ENCODE peak calls at places on chromosomes 4 and X, in seven cellular contexts. X, F, K, I, E, S and J are unnamed samples.

GRCh38 chrX:131821945-131822622 is 201.0 kb upstream of the STK26 start:
- DNase-seq in X (no peak), F (no peak), K (no peak), I (peak), E (no peak), S (peak), J (no peak)

GRCh38 chr4:2255501-2256155 is 6.3 kb downstream of the MXD4 start:
- DNase-seq in X (no peak), F (no peak), K (peak), I (peak), E (no peak), S (peak), J (no peak)

GRCh38 chr4:13906727-13907126 is 279.2 kb upstream of the BOD1L1 start:
- DNase-seq in X (no peak), F (no peak), K (no peak), I (no peak), E (no peak), S (no peak), J (no peak)

GRCh38 chr4:167469436-167469835 is 235.1 kb upstream of the SPOCK3 start:
- DNase-seq in X (no peak), F (no peak), K (no peak), I (no peak), E (no peak), S (no peak), J (no peak)

GRCh38 chr4:5710065-5710961 is 688 bp upstream of the EVC start:
- DNase-seq in X (no peak), F (peak), K (no peak), I (no peak), E (peak), S (no peak), J (peak)

GRCh38 chr4:156764145-156764544 is 207.5 kb downstream of the PDGFC start:
- DNase-seq in X (no peak), F (no peak), K (no peak), I (no peak), E (no peak), S (peak), J (peak)

GRCh38 chrX:46547857-46548256 is 2.6 kb upstream of the ZNF674 start:
- DNase-seq in X (peak), F (no peak), K (no peak), I (no peak), E (no peak), S (peak), J (peak)

GRCh38 chrX:10052906-10053625 is 85.9 kb downstream of the CLDN34 start:
- DNase-seq in X (no peak), F (no peak), K (no peak), I (peak), E (no peak), S (no peak), J (peak)

GRCh38 chr4:118776166-118776954 is 59.6 kb downstream of the SEC24D start:
- DNase-seq in X (no peak), F (no peak), K (no peak), I (no peak), E (no peak), S (peak), J (peak)

GRCh38 chr4:10622728-10623127 is 61.8 kb downstream of the CLNK start:
- DNase-seq in X (no peak), F (no peak), K (peak), I (no peak), E (peak), S (no peak), J (no peak)

GRCh38 chrX:121254336-121254735 is 206.9 kb downstream of the GLUD2 start:
- DNase-seq in X (no peak), F (no peak), K (peak), I (no peak), E (no peak), S (peak), J (no peak)

GRCh38 chr4:57442834-57443291 is 332.7 kb upstream of the IGFBP7 start:
- DNase-seq in X (peak), F (peak), K (peak), I (peak), E (peak), S (peak), J (peak)

GRCh38 chr4:183504930-183505555 is at the start of gene ING2:
- DNase-seq in X (no peak), F (no peak), K (peak), I (no peak), E (no peak), S (no peak), J (peak)

GRCh38 chr4:147731611-147732515 is at the start of gene ARHGAP10:
- DNase-seq in X (peak), F (no peak), K (peak), I (peak), E (peak), S (peak), J (peak)

GRCh38 chr4:4869731-4870483 is 10.4 kb downstream of the MSX1 start:
- DNase-seq in X (no peak), F (no peak), K (no peak), I (no peak), E (no peak), S (peak), J (peak)

GRCh38 chrX:13101439-13102139 is 57.2 kb upstream of the FAM9C start:
- DNase-seq in X (peak), F (no peak), K (no peak), I (peak), E (no peak), S (peak), J (peak)

GRCh38 chrX:131987252-131987651 is 35.9 kb upstream of the STK26 start:
- DNase-seq in X (no peak), F (no peak), K (no peak), I (no peak), E (no peak), S (no peak), J (no peak)

GRCh38 chrX:113726898-113727297 is 857.0 kb upstream of the HTR2C start:
- DNase-seq in X (no peak), F (no peak), K (no peak), I (no peak), E (no peak), S (no peak), J (no peak)

GRCh38 chr4:122458625-122459024 is 2.1 kb upstream of the IL2 start:
- DNase-seq in X (no peak), F (no peak), K (no peak), I (no peak), E (no peak), S (peak), J (peak)

GRCh38 chrX:149707147-149707901 is 4.5 kb upstream of the MAGEA11 start:
- DNase-seq in X (no peak), F (no peak), K (no peak), I (no peak), E (no peak), S (no peak), J (no peak)

GRCh38 chrX:18973527-18974192 is 10.3 kb downstream of the PHKA2 start:
- DNase-seq in X (no peak), F (no peak), K (peak), I (no peak), E (no peak), S (no peak), J (no peak)

GRCh38 chr4:153527690-153528089 is 61.5 kb downstream of the TMEM131L start:
- DNase-seq in X (no peak), F (no peak), K (no peak), I (no peak), E (no peak), S (no peak), J (no peak)

GRCh38 chr4:7760228-7760627 is 179.4 kb downstream of the AFAP1 start:
- DNase-seq in X (peak), F (no peak), K (no peak), I (no peak), E (no peak), S (no peak), J (no peak)

GRCh38 chr4:113838421-113838820 is 76.9 kb upstream of the CAMK2D start:
- DNase-seq in X (no peak), F (no peak), K (no peak), I (no peak), E (no peak), S (no peak), J (no peak)

GRCh38 chr4:155559915-155560314 is 106.7 kb upstream of the GUCY1A1 start:
- DNase-seq in X (no peak), F (no peak), K (no peak), I (no peak), E (no peak), S (peak), J (peak)

GRCh38 chr4:22348410-22348809 is 167.5 kb downstream of the ADGRA3 start:
- DNase-seq in X (no peak), F (no peak), K (no peak), I (no peak), E (no peak), S (no peak), J (peak)

GRCh38 chr4:114384629-114385028 is 214.0 kb upstream of the UGT8 start:
- DNase-seq in X (no peak), F (peak), K (peak), I (no peak), E (peak), S (peak), J (peak)

GRCh38 chr4:72665376-72665978 is 96.5 kb upstream of the ADAMTS3 start:
- DNase-seq in X (no peak), F (no peak), K (no peak), I (no peak), E (no peak), S (no peak), J (no peak)

GRCh38 chrX:120366794-120367193 is 4.9 kb downstream of the ATP1B4 start:
- DNase-seq in X (no peak), F (no peak), K (no peak), I (no peak), E (no peak), S (no peak), J (no peak)

GRCh38 chrX:98480606-98481005 is 1596.9 kb downstream of the RPA4 start:
- DNase-seq in X (no peak), F (no peak), K (no peak), I (no peak), E (no peak), S (no peak), J (no peak)

GRCh38 chr4:3441501-3442459 is at the start of gene HGFAC:
- DNase-seq in X (no peak), F (no peak), K (no peak), I (no peak), E (no peak), S (no peak), J (peak)

GRCh38 chrX:37685452-37686347 is at the start of gene XK:
- DNase-seq in X (peak), F (no peak), K (peak), I (peak), E (peak), S (peak), J (peak)

GRCh38 chrX:150854856-150855255 is 43.6 kb downstream of the CD99L2 start:
- DNase-seq in X (no peak), F (no peak), K (no peak), I (no peak), E (no peak), S (no peak), J (no peak)

GRCh38 chrX:148298737-148299136 is 201.7 kb upstream of the AFF2 start:
- DNase-seq in X (no peak), F (no peak), K (no peak), I (no peak), E (no peak), S (peak), J (no peak)

GRCh38 chrX:265502-265901 is 15.7 kb upstream of the PLCXD1 start:
- DNase-seq in X (no peak), F (no peak), K (no peak), I (no peak), E (no peak), S (no peak), J (no peak)

GRCh38 chr4:98661356-98662054 is 3.1 kb upstream of the TSPAN5 start:
- DNase-seq in X (no peak), F (peak), K (no peak), I (no peak), E (no peak), S (no peak), J (no peak)